ENCODE peak calls at places on chromosomes 7 and 10, in six cellular contexts. One of them, this sample, is unnamed.

GRCh38 chr7:43328785-43329380 is 216.4 kb downstream of the HECW1 start:
- DNase-seq in Calu3: no peak
- DNase-seq in NCI-H1417: no peak
- DNase-seq in AML-193: no peak
- DNase-seq in mesendoderm: peak; percentile 25
- DNase-seq in A549: no peak
- DNase-seq in this sample: no peak

GRCh38 chr10:102775973-102776669 is 32.4 kb downstream of the WBP1L start:
- DNase-seq in mesendoderm: peak; percentile 82
- DNase-seq in AML-193: no peak
- DNase-seq in A549: no peak
- DNase-seq in NCI-H1417: no peak
- DNase-seq in Calu3: no peak
- DNase-seq in this sample: no peak

GRCh38 chr7:157789942-157790341 is 453.1 kb downstream of the DNAJB6 start:
- DNase-seq in AML-193: no peak
- DNase-seq in NCI-H1417: no peak
- DNase-seq in Calu3: no peak
- DNase-seq in mesendoderm: no peak
- DNase-seq in A549: no peak
- DNase-seq in this sample: no peak

GRCh38 chr7:50463035-50463434 is 12.9 kb upstream of the FIGNL1 start:
- DNase-seq in Calu3: no peak
- DNase-seq in A549: no peak
- DNase-seq in NCI-H1417: no peak
- DNase-seq in AML-193: no peak
- DNase-seq in mesendoderm: no peak
- DNase-seq in this sample: no peak

GRCh38 chr7:27677912-27678612 is 15.4 kb upstream of the HIBADH start:
- DNase-seq in A549: peak; percentile 93
- DNase-seq in mesendoderm: peak; percentile 90
- DNase-seq in Calu3: peak; percentile 67
- DNase-seq in AML-193: no peak
- DNase-seq in NCI-H1417: no peak
- DNase-seq in this sample: no peak

GRCh38 chr7:41930538-41931262 is 227.8 kb upstream of the INHBA start:
- DNase-seq in mesendoderm: no peak
- DNase-seq in NCI-H1417: no peak
- DNase-seq in AML-193: no peak
- DNase-seq in A549: no peak
- DNase-seq in Calu3: no peak
- DNase-seq in this sample: no peak

GRCh38 chr7:151069841-151070572 is 10.6 kb downstream of the FASTK start:
- DNase-seq in NCI-H1417: no peak
- DNase-seq in mesendoderm: no peak
- DNase-seq in Calu3: no peak
- DNase-seq in A549: no peak
- DNase-seq in AML-193: no peak
- DNase-seq in this sample: no peak

GRCh38 chr10:126204320-126204719 is 184.0 kb downstream of the ADAM12 start:
- DNase-seq in NCI-H1417: peak; percentile 4
- DNase-seq in AML-193: no peak
- DNase-seq in mesendoderm: no peak
- DNase-seq in Calu3: no peak
- DNase-seq in A549: peak; percentile 54
- DNase-seq in this sample: no peak

GRCh38 chr7:22561895-22562593 is 62.1 kb upstream of the STEAP1B start:
- DNase-seq in A549: no peak
- DNase-seq in NCI-H1417: peak; percentile 14
- DNase-seq in AML-193: no peak
- DNase-seq in mesendoderm: peak; percentile 71
- DNase-seq in Calu3: peak; percentile 56
- DNase-seq in this sample: no peak

GRCh38 chr10:33095867-33096479 is 137.9 kb upstream of the ITGB1 start:
- DNase-seq in Calu3: no peak
- DNase-seq in NCI-H1417: no peak
- DNase-seq in AML-193: no peak
- DNase-seq in A549: no peak
- DNase-seq in mesendoderm: no peak
- DNase-seq in this sample: no peak

GRCh38 chr7:55568613-55569268 is 3.6 kb downstream of the VOPP1 start:
- DNase-seq in NCI-H1417: no peak
- DNase-seq in mesendoderm: no peak
- DNase-seq in A549: no peak
- DNase-seq in Calu3: no peak
- DNase-seq in AML-193: no peak
- DNase-seq in this sample: no peak

GRCh38 chr7:2483495-2483894 is 7.3 kb upstream of the GRIFIN start:
- DNase-seq in mesendoderm: no peak
- DNase-seq in A549: no peak
- DNase-seq in Calu3: no peak
- DNase-seq in NCI-H1417: peak; percentile 11
- DNase-seq in AML-193: no peak
- DNase-seq in this sample: no peak

GRCh38 chr7:30688718-30689221 is 6.5 kb upstream of the CRHR2 start:
- DNase-seq in NCI-H1417: peak; percentile 54
- DNase-seq in mesendoderm: peak; percentile 93
- DNase-seq in Calu3: peak; percentile 74
- DNase-seq in AML-193: no peak
- DNase-seq in A549: peak; percentile 16
- DNase-seq in this sample: no peak